ENCODE peak calls at places on chromosomes 12 and 14, in four cellular contexts. A is tibial nerve, Y is lower lobe of right lung, J is sigmoid colon. C is an unnamed sample. For H3K4me1, the result is how much of the 10 kb centered on the place peaks cover.

GRCh38 chr14:102749833-102750775 is 27.1 kb upstream of the TRAF3 start:
- DNase-seq in A (no peak), Y (no peak), J (no peak), C (no peak)

GRCh38 chr12:112130461-112130998 is 5.2 kb downstream of the TRAFD1 start:
- DNase-seq in A (no peak), Y (no peak), J (no peak), C (no peak)

GRCh38 chr12:7156259-7157197 is 26.4 kb downstream of the CLSTN3 start:
- DNase-seq in A (no peak), Y (no peak), J (peak), C (no peak)

GRCh38 chr12:13088503-13088902 is 15.0 kb downstream of the GSG1 start:
- DNase-seq in A (no peak), Y (no peak), J (no peak), C (no peak)

GRCh38 chr12:40198601-40199000 is 26.2 kb upstream of the LRRK2 start:
- DNase-seq in A (no peak), Y (no peak), J (no peak), C (no peak)

GRCh38 chr12:7108042-7108927 is 729 bp downstream of the C1RL start:
- DNase-seq in A (peak), Y (peak), J (peak), C (peak)

GRCh38 chr12:6607751-6608591 is 792 bp upstream of the CHD4 start:
- DNase-seq in A (peak), Y (peak), J (peak), C (no peak)

GRCh38 chr12:50981319-50982239 is 29.2 kb downstream of the HIGD1C start:
- DNase-seq in A (no peak), Y (no peak), J (no peak), C (no peak)

GRCh38 chr12:92707926-92708325 is 5.1 kb downstream of the PLEKHG7 start:
- DNase-seq in A (no peak), Y (no peak), J (no peak), C (no peak)

GRCh38 chr14:102481791-102482238 is 27.8 kb downstream of the ANKRD9 start:
- DNase-seq in A (no peak), Y (no peak), J (peak), C (no peak)

GRCh38 chr14:95237121-95237876 is 80.0 kb upstream of the DICER1 start:
- DNase-seq in A (peak), Y (no peak), J (peak), C (no peak)
- H3K4me1 ChIP-seq in A (under half), Y (under half), J (under half), C (half or more)

GRCh38 chr12:57089259-57090245 is 638 bp downstream of the NAB2 start:
- DNase-seq in A (peak), Y (peak), J (peak), C (peak)

GRCh38 chr12:57092529-57092862 is 3.6 kb downstream of the NAB2 start:
- DNase-seq in A (no peak), Y (no peak), J (no peak), C (no peak)

GRCh38 chr12:57091633-57092528 is 3.0 kb downstream of the NAB2 start:
- DNase-seq in A (no peak), Y (no peak), J (peak), C (no peak)

GRCh38 chr12:57090456-57090855 is 1.5 kb downstream of the NAB2 start:
- DNase-seq in A (no peak), Y (no peak), J (peak), C (no peak)

GRCh38 chr12:57090924-57091632 is 2.2 kb downstream of the NAB2 start:
- DNase-seq in A (no peak), Y (no peak), J (peak), C (no peak)
- H3K4me3 ChIP-seq in A (no peak), Y (peak), J (peak), C (peak)

GRCh38 chr12:123393747-123394146 is 9.8 kb downstream of the KMT5A start:
- DNase-seq in A (no peak), Y (no peak), J (no peak), C (no peak)
- H3K4me1 ChIP-seq in A (under half), Y (under half), J (half or more), C (under half)

DNA sequence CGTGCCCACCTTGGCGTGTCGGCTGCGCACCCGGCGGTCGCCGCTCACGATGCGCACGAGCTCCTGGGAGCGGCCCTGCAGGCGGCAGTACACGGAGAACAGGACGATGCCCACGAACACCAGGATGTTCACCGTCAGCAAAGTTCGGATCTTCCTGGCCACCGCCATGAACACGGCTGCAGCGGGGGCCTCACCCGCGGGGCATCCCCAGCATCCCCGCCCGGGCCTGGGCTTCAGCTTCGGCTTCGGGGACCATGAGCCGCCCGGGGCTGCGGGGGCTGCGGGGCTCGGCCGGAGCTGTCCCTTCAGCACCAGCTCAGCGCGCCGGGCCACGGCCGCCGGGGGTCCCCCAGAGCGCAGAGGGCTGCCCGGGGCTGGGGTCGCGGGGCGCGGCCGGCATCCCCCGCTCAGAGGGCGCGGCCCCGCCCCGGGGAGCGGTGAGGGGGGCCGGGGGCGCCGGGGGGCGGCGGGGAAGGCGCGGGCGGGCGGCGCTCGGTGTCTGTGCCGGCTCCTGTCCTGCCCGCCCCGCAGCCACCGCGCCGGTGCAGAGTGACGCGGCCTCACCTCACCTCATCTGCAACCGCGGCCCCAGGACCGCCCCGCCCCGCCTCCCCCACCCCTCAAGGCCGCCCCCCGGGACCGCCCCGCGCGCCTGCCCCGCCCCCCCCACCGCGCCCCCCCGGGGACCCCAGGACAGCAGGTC is at the start of gene GALNT9:
- DNase-seq in A (no peak), Y (no peak), J (no peak), C (peak)
- H3K4me3 ChIP-seq in A (no peak), Y (no peak), J (peak), C (no peak)

GRCh38 chr14:75431011-75431410 is 3.2 kb downstream of the JDP2 start:
- DNase-seq in A (no peak), Y (no peak), J (no peak), C (no peak)

GRCh38 chr14:75430526-75430925 is 2.7 kb downstream of the JDP2 start:
- DNase-seq in A (peak), Y (no peak), J (no peak), C (no peak)

GRCh38 chr14:75428230-75429104 is 645 bp downstream of the JDP2 start:
- DNase-seq in A (no peak), Y (peak), J (peak), C (peak)

GRCh38 chr14:75429562-75429961 is 1.7 kb downstream of the JDP2 start:
- DNase-seq in A (no peak), Y (no peak), J (no peak), C (no peak)

DNA sequence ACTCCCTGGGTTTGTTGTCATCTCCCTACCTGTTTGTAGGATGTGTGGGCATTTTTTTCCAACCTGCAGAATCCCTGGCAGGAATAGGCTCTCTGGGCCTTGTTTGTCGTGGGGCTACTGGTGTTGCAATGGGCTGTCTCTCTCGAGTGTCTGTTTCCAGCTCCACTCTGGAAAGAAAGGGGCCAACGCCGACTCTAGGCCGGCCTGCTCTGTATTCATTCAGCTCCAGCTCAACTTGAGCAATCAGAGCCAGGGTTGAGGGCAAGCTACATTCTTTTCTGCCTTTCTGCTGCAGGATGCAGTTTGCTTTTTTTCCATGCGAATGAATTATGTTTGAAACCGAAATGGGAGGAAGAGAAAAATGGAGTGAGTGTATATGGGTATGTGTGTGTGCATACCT is 2.3 kb downstream of the JDP2 start:
- DNase-seq in A (peak), Y (peak), J (peak), C (no peak)
- H3K4me1 ChIP-seq in A (under half), Y (half or more), J (half or more), C (under half)

GRCh38 chr12:54378791-54379400 is 5.6 kb downstream of the ZNF385A start:
- DNase-seq in A (no peak), Y (peak), J (peak), C (peak)
- H3K4me3 ChIP-seq in A (peak), Y (peak), J (peak), C (peak)

GRCh38 chr14:104696671-104697316 is 7.4 kb downstream of the INF2 start:
- DNase-seq in A (no peak), Y (no peak), J (no peak), C (no peak)
- H3K4me1 ChIP-seq in A (half or more), Y (half or more), J (half or more), C (under half)

GRCh38 chr14:22977684-22978486 is 4.5 kb downstream of the AJUBA start:
- DNase-seq in A (no peak), Y (peak), J (peak), C (peak)
- H3K4me3 ChIP-seq in A (no peak), Y (peak), J (no peak), C (no peak)

C was measured in kidney.